ENCODE peak calls at places on chromosome 18, in six cellular contexts. V is SK-N-SH, I is choroid plexus epithelial cell, A is Peyer's patch, B is OCI-LY7, G is PC-3. P is an unnamed sample.

GRCh38 chr18:50051288-50051687 is 143.7 kb downstream of the MYO5B start:
- DNase-seq in V (no peak), A (no peak), I (peak), G (peak), B (no peak), P (peak)

GRCh38 chr18:23135679-23136325 is 517 bp downstream of the CABLES1 start:
- DNase-seq in A (peak), I (peak), B (peak), V (peak), G (peak), P (peak)

GRCh38 chr18:37900281-37900680 is 334.7 kb upstream of the CELF4 start:
- DNase-seq in A (no peak), G (no peak), I (no peak), V (no peak), B (no peak), P (no peak)

GRCh38 chr18:4453712-4454547 is 1.2 kb downstream of the DLGAP1 start:
- DNase-seq in B (no peak), G (no peak), V (peak), A (peak), I (no peak), P (no peak)

GRCh38 chr18:21634588-21635199 is 22.6 kb downstream of the SNRPD1 start:
- DNase-seq in A (no peak), B (no peak), I (no peak), V (no peak), G (no peak), P (no peak)

GRCh38 chr18:74679006-74679678 is 81.5 kb downstream of the ZNF407 start:
- DNase-seq in A (no peak), V (no peak), I (no peak), G (no peak), B (no peak), P (no peak)

GRCh38 chr18:49441338-49441938 is 19.0 kb downstream of the DYM start:
- DNase-seq in G (no peak), I (no peak), A (no peak), V (no peak), B (no peak), P (no peak)

GRCh38 chr18:58584219-58585127 is 44.4 kb downstream of the ALPK2 start:
- DNase-seq in A (no peak), V (no peak), B (no peak), I (peak), G (peak), P (peak)

GRCh38 chr18:79614211-79615028 is 65.2 kb upstream of the CTDP1 start:
- DNase-seq in B (no peak), A (peak), I (no peak), G (no peak), V (no peak), P (no peak)

GRCh38 chr18:78721986-78722385 is 257.6 kb upstream of the SALL3 start:
- DNase-seq in V (no peak), I (no peak), G (no peak), B (no peak), A (no peak), P (no peak)

GRCh38 chr18:11500153-11501122 is 109.0 kb upstream of the SLC35G4 start:
- DNase-seq in B (peak), G (peak), A (no peak), I (peak), V (no peak), P (peak)

GRCh38 chr18:58152891-58153290 is 108.9 kb downstream of the NEDD4L start:
- DNase-seq in V (no peak), G (no peak), I (no peak), B (no peak), A (no peak), P (no peak)

GRCh38 chr18:27645929-27646328 is 460.8 kb upstream of the CHST9 start:
- DNase-seq in G (no peak), B (no peak), I (peak), V (no peak), A (no peak), P (no peak)

DNA sequence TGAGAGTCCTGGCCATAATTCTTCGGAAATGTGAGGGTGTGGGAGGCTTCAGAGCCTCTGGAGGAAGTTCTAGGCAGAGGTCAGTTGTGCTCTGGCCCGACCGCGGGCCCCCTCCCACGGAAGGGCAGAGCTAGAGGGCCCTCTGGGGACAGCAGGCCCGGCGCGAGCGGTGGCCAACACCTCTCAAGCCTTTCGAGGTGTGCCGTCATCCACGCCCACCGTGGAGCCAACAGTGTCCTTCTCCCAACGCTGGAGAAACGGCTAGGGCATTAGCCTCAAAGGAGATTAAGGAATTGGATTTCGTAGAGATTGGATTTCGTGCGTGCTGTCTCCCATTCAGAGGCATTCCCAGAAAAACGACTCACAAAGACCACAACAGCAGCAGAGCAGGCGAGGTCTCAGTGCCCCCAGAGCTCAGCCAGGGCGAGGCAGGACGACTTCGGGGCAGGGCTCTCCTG is 2.1 kb upstream of the MTCL1 start:
- DNase-seq in A (no peak), G (no peak), I (no peak), B (no peak), V (no peak), P (no peak)
- TF ChIP-seq CTCF in A (no peak), G (no peak), I (no peak), B (no peak), V (no peak), P (no peak)

GRCh38 chr18:6777509-6777908 is 48.0 kb downstream of the ARHGAP28 start:
- DNase-seq in V (no peak), G (no peak), A (no peak), B (no peak), I (no peak), P (no peak)
- TF ChIP-seq CTCF in V (no peak), G (no peak), A (no peak), B (no peak), I (no peak), P (no peak)

GRCh38 chr18:56869189-56869777 is 218.1 kb downstream of the WDR7 start:
- DNase-seq in I (peak), G (peak), B (peak), V (peak), A (no peak), P (peak)

GRCh38 chr18:56870982-56871381 is 219.8 kb downstream of the WDR7 start:
- DNase-seq in G (no peak), B (no peak), A (no peak), I (no peak), V (no peak), P (no peak)

GRCh38 chr18:56873441-56874140 is 222.4 kb downstream of the WDR7 start:
- DNase-seq in A (no peak), B (peak), G (no peak), I (peak), V (no peak), P (no peak)

GRCh38 chr18:56872140-56872539 is 221.0 kb downstream of the WDR7 start:
- DNase-seq in I (no peak), G (no peak), V (no peak), B (no peak), A (no peak), P (no peak)
- TF ChIP-seq CTCF in I (no peak), G (no peak), V (no peak), B (no peak), A (no peak), P (no peak)

GRCh38 chr18:2805970-2806943 is 40.5 kb upstream of the EMILIN2 start:
- DNase-seq in A (no peak), V (no peak), G (peak), B (no peak), I (peak), P (no peak)

GRCh38 chr18:2814928-2815327 is 31.9 kb upstream of the EMILIN2 start:
- DNase-seq in I (no peak), A (no peak), V (no peak), G (no peak), B (no peak), P (no peak)

GRCh38 chr18:2811416-2811815 is 35.4 kb upstream of the EMILIN2 start:
- DNase-seq in A (no peak), G (no peak), V (no peak), B (no peak), I (no peak), P (no peak)
- TF ChIP-seq CTCF in A (no peak), G (no peak), V (no peak), B (no peak), I (no peak), P (no peak)

GRCh38 chr18:69584429-69584828 is 183.7 kb downstream of the DOK6 start:
- DNase-seq in I (no peak), V (peak), B (no peak), A (no peak), G (no peak), P (no peak)

GRCh38 chr18:69585696-69586095 is 185.0 kb downstream of the DOK6 start:
- DNase-seq in V (no peak), I (no peak), A (no peak), B (no peak), G (no peak), P (no peak)

GRCh38 chr18:69590150-69590549 is 189.5 kb downstream of the DOK6 start:
- DNase-seq in G (peak), I (peak), A (no peak), V (no peak), B (no peak), P (peak)

GRCh38 chr18:69586581-69586980 is 185.9 kb downstream of the DOK6 start:
- DNase-seq in B (no peak), G (no peak), I (no peak), V (no peak), A (no peak), P (no peak)

DNA sequence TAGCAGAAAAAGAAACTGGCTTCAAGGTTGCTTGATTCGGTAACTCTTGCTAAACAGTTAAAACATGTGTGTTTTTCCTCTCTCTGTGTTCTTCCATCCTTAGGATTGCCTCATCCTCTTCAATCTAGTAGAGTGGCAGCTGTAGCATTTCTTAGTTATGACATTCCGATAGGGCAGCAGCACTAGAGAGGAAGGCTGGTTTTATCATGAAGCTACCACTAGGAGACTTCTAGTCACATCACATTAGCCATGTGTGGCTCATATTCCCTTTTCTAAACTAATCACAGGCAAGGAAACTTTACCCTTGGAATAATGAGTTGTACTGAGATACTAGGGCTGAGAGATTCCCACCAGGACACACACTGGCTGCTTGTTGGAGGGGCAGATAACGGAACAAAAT is 187.6 kb downstream of the DOK6 start:
- DNase-seq in G (peak), A (no peak), V (no peak), I (peak), B (no peak), P (peak)
- TF ChIP-seq CTCF in G (peak), A (no peak), V (no peak), I (peak), B (no peak), P (no peak)

GRCh38 chr18:40235881-40236280 is 1719.2 kb upstream of the PIK3C3 start:
- DNase-seq in I (no peak), A (no peak), V (no peak), G (no peak), B (no peak), P (no peak)

GRCh38 chr18:40234217-40234616 is 1720.8 kb upstream of the PIK3C3 start:
- DNase-seq in A (no peak), I (no peak), B (no peak), G (no peak), V (no peak), P (no peak)
- TF ChIP-seq CTCF in A (no peak), I (no peak), B (no peak), G (no peak), V (no peak), P (no peak)